ENCODE peak calls at places on chromosomes 7 and 10, in ten cellular contexts. One of them, this sample, is unnamed. For H3K9me3, the result is how much of the 10 kb centered on the place peaks cover.

GRCh38 chr10:83078160-83078559 is 1061.1 kb upstream of the GHITM start:
- DNase-seq in psoas muscle: no peak
- DNase-seq in CD4-positive, alpha-beta T cell: no peak
- DNase-seq in HAP-1: no peak
- DNase-seq in AG04450: no peak
- DNase-seq in CD8-positive, alpha-beta memory T cell: no peak
- DNase-seq in upper lobe of right lung: no peak
- DNase-seq in stomach: no peak
- DNase-seq in body of pancreas: no peak
- DNase-seq in IMR-90: no peak
- DNase-seq in this sample: no peak

GRCh38 chr7:6652446-6653011 is 15.4 kb downstream of the ZNF316 start:
- DNase-seq in stomach: no peak
- DNase-seq in IMR-90: no peak
- DNase-seq in upper lobe of right lung: peak
- DNase-seq in psoas muscle: peak
- DNase-seq in body of pancreas: no peak
- DNase-seq in CD4-positive, alpha-beta T cell: no peak
- DNase-seq in HAP-1: no peak
- DNase-seq in CD8-positive, alpha-beta memory T cell: no peak
- DNase-seq in AG04450: no peak
- DNase-seq in this sample: no peak

GRCh38 chr10:114470956-114471905 is 66.9 kb upstream of the AFAP1L2 start:
- DNase-seq in CD4-positive, alpha-beta T cell: peak
- DNase-seq in AG04450: peak
- DNase-seq in psoas muscle: peak
- DNase-seq in upper lobe of right lung: peak
- DNase-seq in stomach: peak
- DNase-seq in body of pancreas: peak
- DNase-seq in HAP-1: peak
- DNase-seq in CD8-positive, alpha-beta memory T cell: peak
- DNase-seq in IMR-90: peak
- DNase-seq in this sample: no peak

GRCh38 chr10:48493083-48493871 is 111.6 kb downstream of the ARHGAP22 start:
- DNase-seq in upper lobe of right lung: peak
- DNase-seq in IMR-90: no peak
- DNase-seq in body of pancreas: no peak
- DNase-seq in psoas muscle: no peak
- DNase-seq in AG04450: no peak
- DNase-seq in HAP-1: no peak
- DNase-seq in CD8-positive, alpha-beta memory T cell: no peak
- DNase-seq in CD4-positive, alpha-beta T cell: no peak
- DNase-seq in stomach: peak
- DNase-seq in this sample: peak

GRCh38 chr10:124470544-124471449 is 9.2 kb downstream of the LHPP start:
- DNase-seq in stomach: no peak
- DNase-seq in IMR-90: no peak
- DNase-seq in HAP-1: peak
- DNase-seq in CD4-positive, alpha-beta T cell: no peak
- DNase-seq in psoas muscle: no peak
- DNase-seq in body of pancreas: no peak
- DNase-seq in CD8-positive, alpha-beta memory T cell: no peak
- DNase-seq in upper lobe of right lung: no peak
- DNase-seq in AG04450: no peak
- DNase-seq in this sample: no peak

GRCh38 chr10:49679480-49679893 is at the start of gene C10orf53:
- DNase-seq in upper lobe of right lung: no peak
- DNase-seq in stomach: no peak
- DNase-seq in AG04450: no peak
- DNase-seq in body of pancreas: peak
- DNase-seq in CD8-positive, alpha-beta memory T cell: no peak
- DNase-seq in HAP-1: peak
- DNase-seq in psoas muscle: no peak
- DNase-seq in IMR-90: peak
- DNase-seq in CD4-positive, alpha-beta T cell: no peak
- DNase-seq in this sample: no peak

GRCh38 chr10:85927952-85928677 is 438.5 kb downstream of the GRID1 start:
- DNase-seq in stomach: no peak
- DNase-seq in IMR-90: no peak
- DNase-seq in body of pancreas: no peak
- DNase-seq in CD4-positive, alpha-beta T cell: no peak
- DNase-seq in AG04450: no peak
- DNase-seq in upper lobe of right lung: no peak
- DNase-seq in HAP-1: no peak
- DNase-seq in psoas muscle: no peak
- DNase-seq in CD8-positive, alpha-beta memory T cell: no peak
- DNase-seq in this sample: no peak

GRCh38 chr7:31002256-31002655 is 38.5 kb downstream of the GHRHR start:
- DNase-seq in CD8-positive, alpha-beta memory T cell: no peak
- DNase-seq in HAP-1: no peak
- DNase-seq in CD4-positive, alpha-beta T cell: no peak
- DNase-seq in stomach: no peak
- DNase-seq in body of pancreas: no peak
- DNase-seq in AG04450: no peak
- DNase-seq in psoas muscle: no peak
- DNase-seq in upper lobe of right lung: no peak
- DNase-seq in IMR-90: no peak
- DNase-seq in this sample: no peak

GRCh38 chr10:69558559-69558958 is 14.7 kb downstream of the NEUROG3 start:
- DNase-seq in upper lobe of right lung: no peak
- DNase-seq in body of pancreas: no peak
- DNase-seq in CD8-positive, alpha-beta memory T cell: no peak
- DNase-seq in HAP-1: no peak
- DNase-seq in stomach: no peak
- DNase-seq in AG04450: no peak
- DNase-seq in psoas muscle: no peak
- DNase-seq in CD4-positive, alpha-beta T cell: no peak
- DNase-seq in IMR-90: no peak
- DNase-seq in this sample: no peak

GRCh38 chr10:3761111-3761686 is 23.8 kb downstream of the KLF6 start:
- DNase-seq in stomach: no peak
- DNase-seq in body of pancreas: no peak
- DNase-seq in HAP-1: no peak
- DNase-seq in CD4-positive, alpha-beta T cell: no peak
- DNase-seq in upper lobe of right lung: no peak
- DNase-seq in psoas muscle: no peak
- DNase-seq in AG04450: no peak
- DNase-seq in IMR-90: peak
- DNase-seq in CD8-positive, alpha-beta memory T cell: no peak
- DNase-seq in this sample: no peak

GRCh38 chr7:69283421-69283820 is 314.9 kb upstream of the AUTS2 start:
- DNase-seq in upper lobe of right lung: no peak
- DNase-seq in stomach: no peak
- DNase-seq in CD4-positive, alpha-beta T cell: no peak
- DNase-seq in psoas muscle: no peak
- DNase-seq in AG04450: no peak
- DNase-seq in body of pancreas: no peak
- DNase-seq in HAP-1: no peak
- DNase-seq in CD8-positive, alpha-beta memory T cell: no peak
- DNase-seq in IMR-90: no peak
- DNase-seq in this sample: no peak

GRCh38 chr10:119677904-119678755 is 26.9 kb downstream of the BAG3 start:
- DNase-seq in body of pancreas: no peak
- DNase-seq in HAP-1: no peak
- DNase-seq in AG04450: no peak
- DNase-seq in stomach: no peak
- DNase-seq in CD4-positive, alpha-beta T cell: no peak
- DNase-seq in IMR-90: no peak
- DNase-seq in upper lobe of right lung: no peak
- DNase-seq in psoas muscle: peak
- DNase-seq in CD8-positive, alpha-beta memory T cell: no peak
- DNase-seq in this sample: no peak

GRCh38 chr7:158102897-158103296 is 484.7 kb downstream of the PTPRN2 start:
- DNase-seq in body of pancreas: no peak
- DNase-seq in CD4-positive, alpha-beta T cell: no peak
- DNase-seq in AG04450: no peak
- DNase-seq in upper lobe of right lung: peak
- DNase-seq in stomach: peak
- DNase-seq in CD8-positive, alpha-beta memory T cell: no peak
- DNase-seq in psoas muscle: no peak
- DNase-seq in HAP-1: peak
- DNase-seq in IMR-90: no peak
- DNase-seq in this sample: no peak
- H3K9me3 ChIP-seq in body of pancreas: under half
- H3K9me3 ChIP-seq in CD4-positive, alpha-beta T cell: under half
- H3K9me3 ChIP-seq in AG04450: half or more
- H3K9me3 ChIP-seq in upper lobe of right lung: under half
- H3K9me3 ChIP-seq in stomach: under half
- H3K9me3 ChIP-seq in CD8-positive, alpha-beta memory T cell: under half
- H3K9me3 ChIP-seq in psoas muscle: under half
- H3K9me3 ChIP-seq in HAP-1: under half
- H3K9me3 ChIP-seq in IMR-90: under half
- H3K9me3 ChIP-seq in this sample: under half

DNA sequence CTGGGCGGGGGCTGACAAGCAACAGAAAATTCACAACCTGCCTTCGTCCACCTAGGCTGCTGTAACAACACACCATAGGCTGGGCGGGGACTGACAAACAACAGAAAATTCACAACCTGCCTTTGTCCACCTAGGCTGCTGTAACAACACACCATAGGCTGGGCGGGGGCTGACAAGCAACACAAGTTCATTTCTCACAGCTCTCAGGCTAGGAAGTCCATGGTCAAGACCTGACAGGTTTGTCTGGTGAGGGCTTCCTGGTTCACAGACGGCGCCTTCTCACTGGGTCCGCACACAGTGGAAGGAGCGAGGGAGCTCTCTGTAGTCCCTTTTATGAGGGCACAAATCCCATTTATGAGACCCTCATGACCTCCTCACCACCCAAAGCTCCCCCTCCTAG is 52.2 kb downstream of the DIP2C start:
- DNase-seq in HAP-1: no peak
- DNase-seq in psoas muscle: no peak
- DNase-seq in CD8-positive, alpha-beta memory T cell: no peak
- DNase-seq in CD4-positive, alpha-beta T cell: no peak
- DNase-seq in upper lobe of right lung: no peak
- DNase-seq in IMR-90: no peak
- DNase-seq in AG04450: no peak
- DNase-seq in stomach: no peak
- DNase-seq in body of pancreas: peak
- DNase-seq in this sample: no peak
- H3K9me3 ChIP-seq in HAP-1: under half
- H3K9me3 ChIP-seq in psoas muscle: under half
- H3K9me3 ChIP-seq in CD8-positive, alpha-beta memory T cell: under half
- H3K9me3 ChIP-seq in CD4-positive, alpha-beta T cell: under half
- H3K9me3 ChIP-seq in upper lobe of right lung: under half
- H3K9me3 ChIP-seq in IMR-90: under half
- H3K9me3 ChIP-seq in AG04450: under half
- H3K9me3 ChIP-seq in stomach: under half
- H3K9me3 ChIP-seq in body of pancreas: under half
- H3K9me3 ChIP-seq in this sample: under half

GRCh38 chr7:157876469-157877285 is 539.9 kb downstream of the DNAJB6 start:
- DNase-seq in body of pancreas: no peak
- DNase-seq in psoas muscle: no peak
- DNase-seq in upper lobe of right lung: no peak
- DNase-seq in AG04450: no peak
- DNase-seq in CD4-positive, alpha-beta T cell: no peak
- DNase-seq in stomach: no peak
- DNase-seq in IMR-90: no peak
- DNase-seq in HAP-1: no peak
- DNase-seq in CD8-positive, alpha-beta memory T cell: no peak
- DNase-seq in this sample: peak

GRCh38 chr7:157875230-157876179 is 538.7 kb downstream of the DNAJB6 start:
- DNase-seq in psoas muscle: peak
- DNase-seq in CD4-positive, alpha-beta T cell: peak
- DNase-seq in CD8-positive, alpha-beta memory T cell: peak
- DNase-seq in HAP-1: peak
- DNase-seq in stomach: peak
- DNase-seq in AG04450: no peak
- DNase-seq in upper lobe of right lung: no peak
- DNase-seq in IMR-90: no peak
- DNase-seq in body of pancreas: no peak
- DNase-seq in this sample: peak

GRCh38 chr7:157874870-157875229 is 538.0 kb downstream of the DNAJB6 start:
- DNase-seq in body of pancreas: no peak
- DNase-seq in IMR-90: no peak
- DNase-seq in upper lobe of right lung: no peak
- DNase-seq in stomach: no peak
- DNase-seq in AG04450: no peak
- DNase-seq in HAP-1: no peak
- DNase-seq in CD4-positive, alpha-beta T cell: no peak
- DNase-seq in psoas muscle: no peak
- DNase-seq in CD8-positive, alpha-beta memory T cell: peak
- DNase-seq in this sample: no peak

GRCh38 chr7:157874208-157874816 is 537.5 kb downstream of the DNAJB6 start:
- DNase-seq in CD8-positive, alpha-beta memory T cell: no peak
- DNase-seq in psoas muscle: no peak
- DNase-seq in IMR-90: no peak
- DNase-seq in CD4-positive, alpha-beta T cell: no peak
- DNase-seq in HAP-1: no peak
- DNase-seq in body of pancreas: no peak
- DNase-seq in stomach: no peak
- DNase-seq in upper lobe of right lung: no peak
- DNase-seq in AG04450: no peak
- DNase-seq in this sample: peak

DNA sequence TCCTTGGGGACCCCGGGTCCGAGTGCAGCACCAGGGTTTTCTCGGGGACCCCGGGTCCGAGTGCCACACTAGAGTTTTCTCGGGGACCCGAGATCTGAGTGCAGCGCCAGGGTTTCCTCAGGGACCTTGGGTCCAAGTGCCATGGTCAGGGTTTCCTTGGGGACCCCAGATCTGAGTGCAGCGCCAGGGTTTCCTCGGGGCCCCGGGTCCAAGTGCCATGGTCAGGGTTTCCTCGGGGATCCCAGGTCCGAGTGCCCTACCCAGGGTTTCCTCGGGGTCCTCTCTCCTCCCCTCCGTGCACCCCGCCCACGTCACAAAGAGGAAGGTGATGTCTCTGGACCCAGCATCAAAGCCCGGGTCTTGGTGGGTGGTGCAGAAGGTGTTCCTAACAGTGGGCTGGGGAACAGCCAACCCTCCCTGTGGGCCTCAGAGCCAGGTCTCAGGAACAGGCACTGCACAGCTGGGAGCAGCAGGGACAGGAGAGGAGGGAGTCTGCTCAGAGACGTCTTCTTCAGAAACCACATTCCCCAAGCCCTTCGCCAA is 540.6 kb downstream of the DNAJB6 start:
- DNase-seq in body of pancreas: no peak
- DNase-seq in psoas muscle: no peak
- DNase-seq in IMR-90: no peak
- DNase-seq in upper lobe of right lung: no peak
- DNase-seq in HAP-1: no peak
- DNase-seq in stomach: no peak
- DNase-seq in AG04450: no peak
- DNase-seq in CD8-positive, alpha-beta memory T cell: no peak
- DNase-seq in CD4-positive, alpha-beta T cell: no peak
- DNase-seq in this sample: peak
- H3K9me3 ChIP-seq in body of pancreas: under half
- H3K9me3 ChIP-seq in psoas muscle: under half
- H3K9me3 ChIP-seq in IMR-90: under half
- H3K9me3 ChIP-seq in upper lobe of right lung: under half
- H3K9me3 ChIP-seq in HAP-1: under half
- H3K9me3 ChIP-seq in stomach: under half
- H3K9me3 ChIP-seq in AG04450: half or more
- H3K9me3 ChIP-seq in CD8-positive, alpha-beta memory T cell: under half
- H3K9me3 ChIP-seq in CD4-positive, alpha-beta T cell: under half
- H3K9me3 ChIP-seq in this sample: under half

GRCh38 chr10:66277481-66277880 is 648.4 kb upstream of the LRRTM3 start:
- DNase-seq in CD8-positive, alpha-beta memory T cell: no peak
- DNase-seq in AG04450: no peak
- DNase-seq in CD4-positive, alpha-beta T cell: no peak
- DNase-seq in IMR-90: no peak
- DNase-seq in body of pancreas: no peak
- DNase-seq in upper lobe of right lung: no peak
- DNase-seq in stomach: no peak
- DNase-seq in HAP-1: no peak
- DNase-seq in psoas muscle: no peak
- DNase-seq in this sample: no peak

GRCh38 chr10:66273966-66274519 is 651.8 kb upstream of the LRRTM3 start:
- DNase-seq in CD4-positive, alpha-beta T cell: no peak
- DNase-seq in CD8-positive, alpha-beta memory T cell: no peak
- DNase-seq in AG04450: no peak
- DNase-seq in stomach: no peak
- DNase-seq in body of pancreas: no peak
- DNase-seq in upper lobe of right lung: no peak
- DNase-seq in psoas muscle: no peak
- DNase-seq in HAP-1: no peak
- DNase-seq in IMR-90: no peak
- DNase-seq in this sample: no peak
- H3K9me3 ChIP-seq in CD4-positive, alpha-beta T cell: under half
- H3K9me3 ChIP-seq in CD8-positive, alpha-beta memory T cell: under half
- H3K9me3 ChIP-seq in AG04450: under half
- H3K9me3 ChIP-seq in stomach: under half
- H3K9me3 ChIP-seq in body of pancreas: under half
- H3K9me3 ChIP-seq in upper lobe of right lung: under half
- H3K9me3 ChIP-seq in psoas muscle: under half
- H3K9me3 ChIP-seq in HAP-1: under half
- H3K9me3 ChIP-seq in IMR-90: under half
- H3K9me3 ChIP-seq in this sample: under half

This sample was measured in RWPE2.